ENCODE peak calls at places on chromosomes 1 and 21, in six cellular contexts. N is astrocyte, B is PC-9, X is BJ, T is tibial artery, V is lower lobe of right lung. Q is an unnamed sample.

GRCh38 chr21:41373253-41373652 is 11.4 kb downstream of the MX2 start:
- DNase-seq in N (no peak), B (no peak), X (no peak), T (peak; percentile 48), V (no peak), Q (no peak)

GRCh38 chr1:166947398-166948043 is 27.8 kb downstream of the ILDR2 start:
- DNase-seq in N (peak; percentile 77), B (no peak), X (no peak), T (peak; percentile 64), V (peak; percentile 43), Q (no peak)

GRCh38 chr1:29256395-29256794 is 20.1 kb downstream of the PTPRU start:
- DNase-seq in N (no peak), B (no peak), X (no peak), T (peak; percentile 33), V (no peak), Q (peak; percentile 72)

GRCh38 chr1:191453487-191453886 is 704.8 kb upstream of the RGS18 start:
- DNase-seq in N (no peak), B (no peak), X (no peak), T (no peak), V (no peak), Q (no peak)

GRCh38 chr1:161019767-161020572 is 982 bp downstream of the F11R start:
- DNase-seq in N (no peak), B (no peak), X (no peak), T (no peak), V (no peak), Q (no peak)

GRCh38 chr1:6116137-6116536 is 64.0 kb downstream of the CHD5 start:
- DNase-seq in N (peak; percentile 6), B (no peak), X (no peak), T (no peak), V (no peak), Q (no peak)

GRCh38 chr1:43317817-43318471 is 17.2 kb downstream of the TIE1 start:
- DNase-seq in N (peak; percentile 35), B (no peak), X (no peak), T (peak; percentile 49), V (no peak), Q (peak; percentile 32)

GRCh38 chr1:241787691-241788090 is 60.3 kb upstream of the EXO1 start:
- DNase-seq in N (no peak), B (no peak), X (no peak), T (no peak), V (no peak), Q (no peak)

GRCh38 chr1:218347316-218347712 is 2.2 kb downstream of the TGFB2 start:
- DNase-seq in N (peak; percentile 56), B (peak; percentile 34), X (no peak), T (no peak), V (no peak), Q (no peak)

GRCh38 chr21:43609501-43610340 is 49.6 kb downstream of the HSF2BP start:
- DNase-seq in N (peak; percentile 80), B (peak; percentile 59), X (no peak), T (peak; percentile 72), V (no peak), Q (no peak)

GRCh38 chr1:3992103-3992556 is 92.1 kb upstream of the C1orf174 start:
- DNase-seq in N (no peak), B (no peak), X (no peak), T (peak; percentile 25), V (no peak), Q (no peak)

GRCh38 chr1:219903353-219903871 is 24.9 kb downstream of the SLC30A10 start:
- DNase-seq in N (no peak), B (no peak), X (no peak), T (no peak), V (no peak), Q (no peak)
- H3K27me3 ChIP-seq in N (no peaks in the 10 kb centered on the region), B (no peaks in the 10 kb centered on the region), X (no peaks in the 10 kb centered on the region), T (no peaks in the 10 kb centered on the region), V (no peaks in the 10 kb centered on the region), Q (no peaks in the 10 kb centered on the region)

GRCh38 chr1:236220473-236220872 is 61.3 kb downstream of the ERO1B start:
- DNase-seq in N (no peak), B (no peak), X (no peak), T (no peak), V (no peak), Q (no peak)
- H3K36me3 ChIP-seq in N (no peaks in the 10 kb centered on the region), B (no peaks in the 10 kb centered on the region), X (no peaks in the 10 kb centered on the region), T (peaks cover 36% of the 10 kb centered on the region), V (peaks cover 37% of the 10 kb centered on the region), Q (no peaks in the 10 kb centered on the region)

GRCh38 chr1:22575532-22576147 is 12.4 kb downstream of the EPHA8 start:
- DNase-seq in N (no peak), B (no peak), X (no peak), T (no peak), V (no peak), Q (no peak)
- H3K27me3 ChIP-seq in N (peaks cover 26% of the 10 kb centered on the region), B (peaks cover 38% of the 10 kb centered on the region), X (peaks cover 2% of the 10 kb centered on the region), T (peaks cover 44% of the 10 kb centered on the region), V (peaks cover 15% of the 10 kb centered on the region), Q (no peaks in the 10 kb centered on the region)

GRCh38 chr1:182863940-182864339 is 24.8 kb downstream of the DHX9 start:
- DNase-seq in N (no peak), B (no peak), X (no peak), T (no peak), V (no peak), Q (no peak)
- H3K36me3 ChIP-seq in N (peaks cover 86% of the 10 kb centered on the region), B (peaks cover 85% of the 10 kb centered on the region), X (peaks cover 22% of the 10 kb centered on the region), T (peaks cover 100% of the 10 kb centered on the region), V (peaks cover 100% of the 10 kb centered on the region), Q (peaks cover 86% of the 10 kb centered on the region)

GRCh38 chr21:33021150-33021549 is 4.6 kb upstream of the OLIG2 start:
- DNase-seq in N (no peak), B (no peak), X (no peak), T (no peak), V (no peak), Q (no peak)

GRCh38 chr21:33022489-33022827 is 3.3 kb upstream of the OLIG2 start:
- DNase-seq in N (no peak), B (no peak), X (no peak), T (no peak), V (no peak), Q (no peak)

GRCh38 chr21:33022828-33023573 is 2.7 kb upstream of the OLIG2 start:
- DNase-seq in N (no peak), B (no peak), X (no peak), T (no peak), V (no peak), Q (no peak)

GRCh38 chr21:33020558-33021100 is 5.1 kb upstream of the OLIG2 start:
- DNase-seq in N (no peak), B (no peak), X (no peak), T (no peak), V (no peak), Q (no peak)

GRCh38 chr21:33021667-33022066 is 4.1 kb upstream of the OLIG2 start:
- DNase-seq in N (no peak), B (no peak), X (no peak), T (no peak), V (no peak), Q (no peak)
- H3K27me3 ChIP-seq in N (peaks cover 88% of the 10 kb centered on the region), B (peaks cover 39% of the 10 kb centered on the region), X (peaks cover 76% of the 10 kb centered on the region), T (peaks cover 95% of the 10 kb centered on the region), V (peaks cover 99% of the 10 kb centered on the region), Q (peaks cover 35% of the 10 kb centered on the region)

DNA sequence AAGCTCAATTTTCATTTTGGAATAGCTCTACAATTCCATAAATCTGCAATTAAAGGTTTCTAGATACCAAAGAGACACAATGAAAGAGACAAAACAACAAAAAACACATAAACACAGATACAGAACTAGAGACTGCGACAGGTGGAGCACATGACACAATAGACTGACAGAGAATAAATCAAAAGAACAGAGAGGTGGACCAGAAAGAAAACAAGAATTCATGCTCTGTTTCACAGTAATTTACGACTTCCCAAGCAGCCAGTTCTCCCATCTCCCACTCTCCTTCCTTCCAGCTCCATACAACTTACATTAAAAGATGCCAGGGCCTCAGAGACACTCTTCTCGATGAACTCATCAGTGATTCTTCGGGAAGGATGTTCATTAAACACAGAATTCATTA is 15.1 kb upstream of the RBM8A start:
- DNase-seq in N (no peak), B (no peak), X (no peak), T (no peak), V (no peak), Q (no peak)
- H3K36me3 ChIP-seq in N (peaks cover 19% of the 10 kb centered on the region), B (no peaks in the 10 kb centered on the region), X (peaks cover 1% of the 10 kb centered on the region), T (peaks cover 52% of the 10 kb centered on the region), V (peaks cover 64% of the 10 kb centered on the region), Q (peaks cover 36% of the 10 kb centered on the region)

GRCh38 chr1:20367626-20368025 is 77.0 kb downstream of the VWA5B1 start:
- DNase-seq in N (no peak), B (no peak), X (no peak), T (no peak), V (no peak), Q (no peak)
- H3K27me3 ChIP-seq in N (peaks cover 36% of the 10 kb centered on the region), B (no peaks in the 10 kb centered on the region), X (peaks cover 41% of the 10 kb centered on the region), T (peaks cover 87% of the 10 kb centered on the region), V (peaks cover 66% of the 10 kb centered on the region), Q (peaks cover 22% of the 10 kb centered on the region)

GRCh38 chr21:34791776-34792503 is 123.1 kb downstream of the CLIC6 start:
- DNase-seq in N (no peak), B (no peak), X (no peak), T (no peak), V (no peak), Q (no peak)

GRCh38 chr21:34790341-34790740 is 121.5 kb downstream of the CLIC6 start:
- DNase-seq in N (no peak), B (no peak), X (no peak), T (no peak), V (no peak), Q (no peak)

GRCh38 chr21:34792504-34793089 is 123.8 kb downstream of the CLIC6 start:
- DNase-seq in N (no peak), B (no peak), X (no peak), T (no peak), V (no peak), Q (no peak)

GRCh38 chr21:34788879-34789278 is 120.1 kb downstream of the CLIC6 start:
- DNase-seq in N (no peak), B (no peak), X (no peak), T (no peak), V (no peak), Q (no peak)

DNA sequence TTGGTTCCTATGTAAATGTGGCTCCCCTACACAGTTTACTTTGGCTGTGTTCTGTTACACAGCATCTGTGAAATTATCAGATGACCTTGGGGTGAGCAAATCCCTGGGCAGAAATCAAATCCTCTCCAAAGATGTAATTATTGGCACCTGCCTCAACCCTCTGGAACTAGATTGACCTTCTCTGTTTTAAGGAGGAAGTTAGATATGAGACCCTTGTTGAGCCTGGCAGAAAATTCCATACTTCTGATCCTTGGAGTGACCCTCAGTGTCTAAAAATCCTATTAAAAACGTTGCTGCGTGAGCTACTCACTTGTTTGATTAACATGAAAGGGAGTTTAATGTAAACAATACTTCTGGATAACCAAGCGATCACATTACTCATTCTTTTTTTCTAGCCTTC is 122.0 kb downstream of the CLIC6 start:
- DNase-seq in N (no peak), B (no peak), X (no peak), T (no peak), V (no peak), Q (no peak)
- H3K36me3 ChIP-seq in N (peaks cover 25% of the 10 kb centered on the region), B (peaks cover 9% of the 10 kb centered on the region), X (peaks cover 16% of the 10 kb centered on the region), T (peaks cover 17% of the 10 kb centered on the region), V (peaks cover 48% of the 10 kb centered on the region), Q (no peaks in the 10 kb centered on the region)

Q was measured in WERI-Rb-1.